ENCODE peak calls at places on chromosomes 3 and 15, in five cellular contexts. W, I, L, N and U are unnamed samples.

GRCh38 chr3:184361932-184362667 is 590 bp downstream of the POLR2H start:
- DNase-seq in W (peak), I (no peak), L (peak), N (peak), U (no peak)

GRCh38 chr15:70101459-70102113 is 3.9 kb upstream of the TLE3 start:
- DNase-seq in W (peak), I (peak), L (peak), N (peak), U (peak)

GRCh38 chr3:40677321-40677720 is 152.6 kb downstream of the ZNF621 start:
- DNase-seq in W (no peak), I (no peak), L (no peak), N (no peak), U (no peak)

GRCh38 chr15:79740581-79740980 is 156.2 kb downstream of the MTHFS start:
- DNase-seq in W (no peak), I (no peak), L (no peak), N (no peak), U (no peak)

GRCh38 chr3:41682996-41683395 is 278.9 kb downstream of the ULK4 start:
- DNase-seq in W (no peak), I (peak), L (peak), N (peak), U (no peak)

GRCh38 chr3:170506556-170506955 is 79.3 kb downstream of the SLC7A14 start:
- DNase-seq in W (peak), I (peak), L (no peak), N (peak), U (no peak)

GRCh38 chr15:36323607-36324006 is 255.8 kb upstream of the CDIN1 start:
- DNase-seq in W (no peak), I (no peak), L (peak), N (no peak), U (no peak)

GRCh38 chr15:68512578-68512977 is 66.2 kb upstream of the CORO2B start:
- DNase-seq in W (no peak), I (peak), L (no peak), N (no peak), U (no peak)

GRCh38 chr3:195558602-195559001 is 15.5 kb upstream of the PPP1R2 start:
- DNase-seq in W (no peak), I (peak), L (no peak), N (peak), U (peak)

GRCh38 chr3:99332726-99333125 is 305.7 kb upstream of the COL8A1 start:
- DNase-seq in W (no peak), I (no peak), L (peak), N (peak), U (no peak)

GRCh38 chr3:124800511-124801374 is 70.5 kb downstream of the UMPS start:
- DNase-seq in W (no peak), I (peak), L (peak), N (peak), U (no peak)

GRCh38 chr15:29530966-29531365 is 261.3 kb upstream of the NSMCE3 start:
- DNase-seq in W (no peak), I (no peak), L (no peak), N (no peak), U (no peak)

GRCh38 chr15:69861331-69862171 is 236.2 kb downstream of the TLE3 start:
- DNase-seq in W (no peak), I (peak), L (no peak), N (peak), U (no peak)

GRCh38 chr15:60355148-60355857 is 42.5 kb downstream of the ANXA2 start:
- DNase-seq in W (no peak), I (no peak), L (no peak), N (no peak), U (no peak)

GRCh38 chr15:31266712-31267111 is 59.9 kb upstream of the KLF13 start:
- DNase-seq in W (no peak), I (no peak), L (no peak), N (no peak), U (no peak)

GRCh38 chr15:45262906-45263456 is 10.9 kb downstream of the SLC28A2 start:
- DNase-seq in W (no peak), I (no peak), L (no peak), N (no peak), U (no peak)

GRCh38 chr15:43514241-43515057 is 3.0 kb upstream of the MAP1A start:
- DNase-seq in W (no peak), I (peak), L (peak), N (peak), U (no peak)

GRCh38 chr3:154182322-154182922 is 61.2 kb downstream of the ARHGEF26 start:
- DNase-seq in W (no peak), I (no peak), L (no peak), N (no peak), U (no peak)

GRCh38 chr3:117322866-117323265 is 613.3 kb downstream of the TUSC7 start:
- DNase-seq in W (no peak), I (peak), L (peak), N (peak), U (peak)

GRCh38 chr3:63228677-63229076 is 49.4 kb upstream of the SYNPR start:
- DNase-seq in W (peak), I (peak), L (peak), N (peak), U (no peak)

GRCh38 chr15:32884136-32884535 is 166.3 kb downstream of the GREM1 start:
- DNase-seq in W (no peak), I (peak), L (no peak), N (peak), U (no peak)

GRCh38 chr3:120429921-120430361 is 20.9 kb downstream of the FSTL1 start:
- DNase-seq in W (no peak), I (no peak), L (peak), N (peak), U (no peak)

DNA sequence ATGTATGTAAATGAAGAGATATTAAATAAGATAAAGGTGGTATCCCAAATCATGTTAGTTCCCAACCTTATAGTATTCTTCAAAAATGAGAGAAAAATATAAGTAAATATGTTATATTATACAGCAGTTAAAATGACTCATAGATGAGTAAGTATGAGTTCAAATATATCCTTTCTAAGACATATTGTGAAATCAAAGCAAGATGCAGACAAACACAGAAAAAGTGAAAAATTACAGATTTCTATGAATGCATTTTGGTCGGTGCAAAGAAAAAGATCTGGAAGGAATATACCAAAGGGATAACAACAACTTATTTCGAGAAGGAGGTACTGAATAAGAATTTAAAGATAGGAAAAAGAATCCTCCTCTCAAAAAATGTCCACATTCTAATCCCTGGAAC is 181.2 kb upstream of the TTC14 start:
- DNase-seq in W (no peak), I (peak), L (no peak), N (peak), U (no peak)
- H3K4me3 ChIP-seq in W (no peak), I (peak), L (no peak), N (no peak), U (no peak)

GRCh38 chr3:72255736-72256559 is 471.0 kb upstream of the PROK2 start:
- DNase-seq in W (no peak), I (no peak), L (no peak), N (no peak), U (no peak)
- H3K4me3 ChIP-seq in W (no peak), I (no peak), L (no peak), N (no peak), U (no peak)

DNA sequence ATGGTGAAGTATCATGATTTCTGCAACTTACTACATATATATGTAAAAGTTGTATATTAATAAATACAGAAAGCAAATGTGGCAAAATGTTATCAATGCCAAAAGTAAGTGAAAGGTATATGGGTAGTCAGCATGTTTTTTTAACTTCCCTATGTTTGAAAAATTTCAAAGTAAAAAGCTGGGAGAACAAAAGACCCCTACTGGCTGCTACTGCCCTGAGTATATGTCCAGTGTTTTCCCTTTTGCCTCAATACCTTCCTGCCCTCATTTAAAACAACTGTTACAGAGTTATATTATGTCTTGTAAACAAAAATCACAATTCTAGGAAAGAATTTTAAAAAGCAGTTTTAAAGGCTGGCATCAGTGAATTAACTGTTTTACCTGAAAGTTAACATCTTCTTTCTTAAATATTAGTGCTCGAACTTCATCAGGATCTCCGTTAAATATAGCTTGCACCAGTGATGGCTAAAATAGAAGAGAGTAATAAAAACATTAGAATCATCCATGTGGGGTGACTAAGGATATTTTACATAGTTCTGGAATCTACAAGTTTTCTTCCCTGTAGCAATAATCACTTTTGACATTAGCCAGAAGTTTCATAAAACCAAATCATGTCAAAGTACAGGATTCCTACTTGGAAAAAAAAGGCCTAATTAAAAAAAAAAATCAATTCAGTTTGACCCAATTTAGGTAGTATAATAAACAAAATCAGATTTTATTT is 2.8 kb downstream of the ANKRD28 start:
- DNase-seq in W (no peak), I (peak), L (no peak), N (no peak), U (no peak)
- H3K4me3 ChIP-seq in W (peak), I (peak), L (peak), N (peak), U (peak)

GRCh38 chr3:182967218-182968204 is 12.8 kb downstream of the DCUN1D1 start:
- DNase-seq in W (no peak), I (no peak), L (no peak), N (no peak), U (no peak)
- H3K4me3 ChIP-seq in W (no peak), I (no peak), L (no peak), N (no peak), U (peak)

GRCh38 chr3:101848326-101848725 is 988 bp upstream of the NFKBIZ start:
- DNase-seq in W (no peak), I (no peak), L (no peak), N (no peak), U (no peak)
- H3K4me3 ChIP-seq in W (peak), I (peak), L (peak), N (no peak), U (no peak)

GRCh38 chr3:71088742-71089141 is 494.8 kb downstream of the FOXP1 start:
- DNase-seq in W (no peak), I (no peak), L (no peak), N (no peak), U (no peak)
- H3K4me3 ChIP-seq in W (no peak), I (no peak), L (no peak), N (no peak), U (no peak)

GRCh38 chr3:11648735-11649134 is 5.0 kb upstream of the VGLL4 start:
- DNase-seq in W (no peak), I (no peak), L (no peak), N (no peak), U (no peak)

GRCh38 chr3:11651477-11651876 is 7.8 kb upstream of the VGLL4 start:
- DNase-seq in W (no peak), I (no peak), L (no peak), N (no peak), U (no peak)

GRCh38 chr3:11653298-11654055 is 9.8 kb upstream of the VGLL4 start:
- DNase-seq in W (no peak), I (no peak), L (no peak), N (no peak), U (no peak)

GRCh38 chr3:11651900-11652299 is 8.2 kb upstream of the VGLL4 start:
- DNase-seq in W (peak), I (peak), L (no peak), N (peak), U (no peak)

DNA sequence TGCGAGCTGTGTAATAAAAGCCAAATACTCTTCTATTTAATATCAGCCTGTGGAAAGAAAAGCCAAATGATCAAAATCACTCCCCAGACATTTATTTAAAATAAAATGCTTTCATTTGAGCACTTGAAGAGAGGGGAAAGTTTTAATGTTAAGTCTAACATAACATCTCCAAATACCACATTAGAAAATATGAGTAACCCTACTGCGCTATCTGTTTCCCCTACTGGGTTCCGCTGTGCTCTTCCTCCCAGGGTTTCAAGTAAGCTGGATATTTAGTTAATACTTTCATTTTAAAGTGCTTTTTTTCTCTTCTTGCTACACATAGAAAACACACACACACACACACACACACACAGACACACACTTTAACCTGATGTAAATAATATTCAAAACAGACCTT is 6.7 kb upstream of the VGLL4 start:
- DNase-seq in W (no peak), I (no peak), L (no peak), N (no peak), U (no peak)
- H3K4me3 ChIP-seq in W (no peak), I (no peak), L (no peak), N (no peak), U (no peak)

GRCh38 chr3:46492890-46493547 is 4.8 kb upstream of the RTP3 start:
- DNase-seq in W (no peak), I (no peak), L (no peak), N (no peak), U (no peak)

GRCh38 chr3:46490338-46491084 is 7.3 kb upstream of the RTP3 start:
- DNase-seq in W (no peak), I (no peak), L (peak), N (peak), U (no peak)

GRCh38 chr3:46489406-46489805 is 8.4 kb upstream of the RTP3 start:
- DNase-seq in W (no peak), I (no peak), L (no peak), N (no peak), U (no peak)

GRCh38 chr3:46489875-46490274 is 7.9 kb upstream of the RTP3 start:
- DNase-seq in W (no peak), I (peak), L (peak), N (peak), U (no peak)

GRCh38 chr3:46491089-46492070 is 6.4 kb upstream of the RTP3 start:
- DNase-seq in W (no peak), I (no peak), L (no peak), N (no peak), U (no peak)
- H3K4me3 ChIP-seq in W (no peak), I (no peak), L (no peak), N (no peak), U (no peak)

GRCh38 chr3:10709110-10709781 is 106.8 kb upstream of the SLC6A11 start:
- DNase-seq in W (no peak), I (no peak), L (no peak), N (no peak), U (no peak)

GRCh38 chr3:10706156-10707088 is 109.6 kb upstream of the SLC6A11 start:
- DNase-seq in W (no peak), I (no peak), L (no peak), N (no peak), U (no peak)

GRCh38 chr3:10703875-10704274 is 112.2 kb upstream of the SLC6A11 start:
- DNase-seq in W (no peak), I (peak), L (peak), N (peak), U (no peak)

GRCh38 chr3:10707984-10708868 is 107.8 kb upstream of the SLC6A11 start:
- DNase-seq in W (no peak), I (no peak), L (no peak), N (no peak), U (no peak)

DNA sequence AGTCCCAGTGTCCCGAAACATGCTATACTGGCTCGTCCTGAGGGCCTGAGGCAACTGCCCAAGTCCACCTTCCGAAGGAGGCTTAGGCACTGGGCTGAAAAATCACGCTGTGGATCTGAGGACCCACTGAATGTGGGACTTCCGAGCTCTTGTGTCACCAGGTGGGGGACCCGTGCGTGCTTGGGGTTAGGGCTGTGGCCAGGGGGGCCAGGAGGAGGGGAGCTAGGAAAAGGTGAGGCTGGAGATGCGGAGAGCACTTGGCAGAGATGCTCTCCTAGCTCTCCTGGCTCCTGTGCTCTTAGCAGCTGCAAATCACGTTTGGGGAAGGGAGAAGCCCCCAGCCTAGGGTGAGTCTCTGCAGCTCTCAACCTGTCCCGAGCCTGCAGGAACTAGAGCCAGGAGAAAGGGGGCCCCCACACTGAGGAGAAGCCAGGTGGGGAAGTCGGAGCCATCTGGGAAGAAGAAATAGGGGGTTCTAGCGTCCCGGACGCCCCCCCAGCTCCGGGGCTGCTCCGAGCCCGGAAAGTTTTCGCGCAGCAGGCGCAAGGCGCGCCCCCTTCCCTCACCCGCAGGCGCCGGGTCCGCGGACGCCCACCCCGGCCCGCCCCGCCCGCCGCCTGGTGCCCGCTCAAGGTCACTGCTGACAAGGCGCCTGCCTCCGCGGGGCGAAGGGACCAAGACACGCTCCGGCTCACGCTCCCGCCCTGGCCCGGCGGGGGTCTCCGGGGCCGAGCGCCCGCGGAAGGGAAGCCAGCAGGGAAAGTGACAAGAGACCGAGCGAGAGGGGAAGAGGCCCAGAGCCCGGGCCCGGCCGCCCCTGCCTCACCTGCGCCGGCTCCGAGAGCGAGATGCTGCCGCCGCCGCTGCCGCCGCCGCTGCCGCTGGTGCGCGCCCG is 108.7 kb upstream of the SLC6A11 start:
- DNase-seq in W (no peak), I (no peak), L (no peak), N (no peak), U (no peak)
- H3K4me3 ChIP-seq in W (peak), I (no peak), L (no peak), N (no peak), U (no peak)

DNA sequence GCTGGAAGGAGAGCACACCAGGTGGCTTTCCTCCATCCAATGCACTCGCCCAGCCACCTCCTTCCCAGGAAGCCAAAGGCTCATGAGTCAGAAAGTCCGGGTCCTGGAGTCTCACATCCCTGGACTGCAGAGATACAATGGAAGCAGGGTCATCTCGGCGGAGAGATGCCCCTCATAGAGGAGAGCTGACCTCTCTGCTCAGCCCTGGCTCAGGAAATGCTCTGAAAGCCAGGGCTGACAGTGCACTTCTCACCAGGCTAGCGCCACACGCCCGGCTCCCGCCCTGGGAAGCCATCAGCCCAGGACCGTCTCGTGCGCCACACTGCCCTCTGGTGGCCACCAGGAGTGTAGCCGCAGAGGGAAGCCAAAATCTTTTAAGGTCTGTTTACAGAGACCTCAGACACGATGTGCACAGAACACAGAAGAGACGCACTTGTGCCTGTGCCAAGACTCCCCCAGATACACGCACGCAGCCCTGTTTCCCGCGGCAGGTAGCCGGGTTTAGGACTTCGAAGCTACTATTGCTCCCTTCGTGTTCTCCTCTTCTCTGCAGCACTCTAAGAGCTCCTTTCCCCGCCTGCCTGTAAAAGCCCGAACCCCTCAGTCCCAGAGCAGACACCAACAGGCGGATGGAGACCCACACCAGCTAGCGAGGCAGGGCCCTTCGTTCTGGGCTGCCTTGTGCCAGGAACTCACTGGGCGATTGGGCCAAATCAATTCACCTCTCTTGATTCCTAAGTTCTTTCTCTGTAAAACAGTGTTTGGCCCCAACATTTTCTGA is 9.7 kb downstream of the NTRK3 start:
- DNase-seq in W (peak), I (peak), L (peak), N (peak), U (no peak)
- H3K4me3 ChIP-seq in W (peak), I (no peak), L (peak), N (no peak), U (no peak)